ENCODE peak calls at places on chromosomes 1 and 21, in seven cellular contexts. D is heart right ventricle, L is GM13977, T is retinal pigment epithelial cell, W is NCI-H2171, K is cardiac septum, H is nephron progenitor cell. F is an unnamed sample.

GRCh38 chr1:8022395-8023286 is 3.5 kb downstream of the ERRFI1 start:
- DNase-seq in D (no peak), K (no peak), T (no peak), L (no peak), W (no peak), H (no peak), F (no peak)

GRCh38 chr1:79974659-79975058 is 968.1 kb upstream of the ADGRL4 start:
- DNase-seq in T (no peak), L (no peak), H (no peak), K (no peak), W (no peak), D (no peak), F (no peak)

GRCh38 chr21:33642896-33643657 is 776 bp downstream of the ITSN1 start:
- DNase-seq in D (peak), H (peak), W (peak), T (no peak), L (peak), K (no peak), F (peak)

GRCh38 chr1:82161651-82162238 is 361.0 kb downstream of the ADGRL2 start:
- DNase-seq in K (no peak), T (peak), W (no peak), D (no peak), L (no peak), H (peak), F (no peak)

GRCh38 chr1:245298781-245299180 is 144.0 kb downstream of the KIF26B start:
- DNase-seq in K (no peak), L (no peak), H (no peak), T (no peak), W (peak), D (no peak), F (no peak)

GRCh38 chr1:219066631-219067349 is 106.9 kb upstream of the LYPLAL1 start:
- DNase-seq in L (no peak), W (no peak), H (no peak), D (peak), T (no peak), K (no peak), F (no peak)

GRCh38 chr1:113276507-113276906 is 113.8 kb upstream of the MAGI3 start:
- DNase-seq in D (no peak), W (no peak), L (no peak), H (no peak), K (no peak), T (no peak), F (no peak)

GRCh38 chr21:36856643-36857042 is 109.8 kb downstream of the HLCS start:
- DNase-seq in W (no peak), T (no peak), H (no peak), K (no peak), D (no peak), L (no peak), F (no peak)

GRCh38 chr21:35207322-35207721 is 158.2 kb upstream of the RUNX1 start:
- DNase-seq in H (no peak), W (no peak), D (no peak), K (no peak), T (no peak), L (no peak), F (no peak)

GRCh38 chr1:98366343-98366742 is 295.2 kb upstream of the SNX7 start:
- DNase-seq in K (no peak), L (no peak), H (no peak), W (no peak), D (no peak), T (no peak), F (no peak)

GRCh38 chr1:227280836-227281235 is 37.5 kb downstream of the CDC42BPA start:
- DNase-seq in T (no peak), L (no peak), W (no peak), H (no peak), K (no peak), D (no peak), F (no peak)

GRCh38 chr1:55685560-55685959 is 470.4 kb upstream of the USP24 start:
- DNase-seq in W (no peak), K (no peak), T (no peak), L (no peak), H (no peak), D (no peak), F (no peak)

GRCh38 chr1:23638786-23639241 is 52.8 kb upstream of the RPL11 start:
- DNase-seq in K (no peak), T (no peak), L (no peak), D (peak), W (no peak), H (no peak), F (no peak)

GRCh38 chr21:36211660-36212512 is 55.3 kb downstream of the DOP1B start:
- DNase-seq in L (no peak), D (no peak), K (no peak), W (no peak), H (no peak), T (no peak), F (no peak)

GRCh38 chr1:183209533-183210158 is 23.6 kb downstream of the LAMC2 start:
- DNase-seq in K (no peak), D (no peak), L (peak), W (no peak), T (no peak), H (no peak), F (no peak)

GRCh38 chr1:68213843-68214242 is 18.5 kb downstream of the WLS start:
- DNase-seq in K (peak), D (peak), H (no peak), L (no peak), W (peak), T (no peak), F (no peak)

GRCh38 chr1:38489844-38490270 is 369.7 kb downstream of the RRAGC start:
- DNase-seq in H (peak), T (no peak), W (no peak), L (peak), K (no peak), D (no peak), F (no peak)

GRCh38 chr1:107056426-107057196 is at the start of gene PRMT6:
- DNase-seq in W (peak), D (peak), H (peak), T (no peak), K (peak), L (peak), F (peak)

GRCh38 chr21:24123785-24124184 is 1483.5 kb downstream of the MRPL39 start:
- DNase-seq in K (no peak), T (no peak), L (no peak), D (no peak), W (no peak), H (no peak), F (no peak)

GRCh38 chr1:94011709-94012590 is 102.7 kb upstream of the GCLM start:
- DNase-seq in K (peak), D (no peak), L (no peak), H (no peak), W (no peak), T (no peak), F (no peak)

GRCh38 chr1:19076841-19077616 is 120.6 kb upstream of the IFFO2 start:
- DNase-seq in L (no peak), K (no peak), W (no peak), H (no peak), T (no peak), D (no peak), F (no peak)

GRCh38 chr1:242147096-242147976 is 148.4 kb upstream of the MAP1LC3C start:
- DNase-seq in T (peak), K (no peak), H (no peak), W (no peak), L (no peak), D (no peak), F (no peak)

GRCh38 chr1:145695781-145696629 is 11.2 kb downstream of the PDZK1 start:
- DNase-seq in D (no peak), W (no peak), L (no peak), H (no peak), T (no peak), K (no peak), F (no peak)

GRCh38 chr1:192903142-192903541 is 94.3 kb downstream of the RGS2 start:
- DNase-seq in D (peak), H (no peak), T (no peak), K (no peak), L (no peak), W (no peak), F (no peak)

GRCh38 chr1:179781962-179782361 is 38.9 kb downstream of the FAM163A start:
- DNase-seq in T (no peak), D (peak), L (no peak), K (no peak), H (no peak), W (peak), F (no peak)

GRCh38 chr21:44889625-44890337 is 16.3 kb upstream of the PTTG1IP start:
- DNase-seq in H (no peak), K (no peak), L (no peak), D (no peak), W (no peak), T (no peak), F (no peak)